ENCODE peak calls at places on chromosomes 5 and 9, in six cellular contexts. One of them, this sample, is unnamed.

GRCh38 chr9:135951889-135952663 is 9.1 kb downstream of the UBAC1 start:
- DNase-seq in upper lobe of right lung: no peak
- DNase-seq in AG10803: no peak
- DNase-seq in kidney: no peak
- DNase-seq in IMR-90: peak
- DNase-seq in heart right ventricle: no peak
- DNase-seq in this sample: no peak

GRCh38 chr5:135162661-135163265 is 128.7 kb upstream of the PITX1 start:
- DNase-seq in upper lobe of right lung: no peak
- DNase-seq in AG10803: no peak
- DNase-seq in heart right ventricle: no peak
- DNase-seq in IMR-90: peak
- DNase-seq in kidney: no peak
- DNase-seq in this sample: no peak

GRCh38 chr5:133298447-133298846 is 246.6 kb downstream of the HSPA4 start:
- DNase-seq in IMR-90: no peak
- DNase-seq in upper lobe of right lung: no peak
- DNase-seq in kidney: no peak
- DNase-seq in heart right ventricle: no peak
- DNase-seq in AG10803: no peak
- DNase-seq in this sample: no peak

GRCh38 chr5:104498281-104498680 is 935.7 kb upstream of the NUDT12 start:
- DNase-seq in kidney: no peak
- DNase-seq in IMR-90: peak
- DNase-seq in heart right ventricle: no peak
- DNase-seq in AG10803: no peak
- DNase-seq in upper lobe of right lung: no peak
- DNase-seq in this sample: no peak

GRCh38 chr9:135770771-135771170 is 68.8 kb downstream of the KCNT1 start:
- DNase-seq in kidney: no peak
- DNase-seq in AG10803: no peak
- DNase-seq in upper lobe of right lung: no peak
- DNase-seq in IMR-90: no peak
- DNase-seq in heart right ventricle: no peak
- DNase-seq in this sample: no peak

GRCh38 chr9:127903557-127904475 is 4.4 kb upstream of the ST6GALNAC6 start:
- DNase-seq in kidney: peak
- DNase-seq in IMR-90: no peak
- DNase-seq in heart right ventricle: peak
- DNase-seq in AG10803: no peak
- DNase-seq in upper lobe of right lung: peak
- DNase-seq in this sample: peak

GRCh38 chr5:176680226-176680563 is 32.9 kb downstream of the TSPAN17 start:
- DNase-seq in heart right ventricle: no peak
- DNase-seq in kidney: peak
- DNase-seq in AG10803: no peak
- DNase-seq in IMR-90: no peak
- DNase-seq in upper lobe of right lung: no peak
- DNase-seq in this sample: no peak

GRCh38 chr5:9479361-9479760 is 66.5 kb downstream of the SEMA5A start:
- DNase-seq in heart right ventricle: no peak
- DNase-seq in upper lobe of right lung: no peak
- DNase-seq in AG10803: peak
- DNase-seq in kidney: no peak
- DNase-seq in IMR-90: peak
- DNase-seq in this sample: no peak

GRCh38 chr5:15547440-15547839 is 47.5 kb downstream of the FBXL7 start:
- DNase-seq in kidney: no peak
- DNase-seq in AG10803: no peak
- DNase-seq in upper lobe of right lung: no peak
- DNase-seq in IMR-90: no peak
- DNase-seq in heart right ventricle: no peak
- DNase-seq in this sample: no peak

GRCh38 chr5:135307143-135307903 is 91.7 kb downstream of the MACROH2A1 start:
- DNase-seq in heart right ventricle: no peak
- DNase-seq in IMR-90: no peak
- DNase-seq in AG10803: no peak
- DNase-seq in kidney: no peak
- DNase-seq in upper lobe of right lung: no peak
- DNase-seq in this sample: no peak

GRCh38 chr5:157761690-157762611 is 18.4 kb downstream of the LSM11 start:
- DNase-seq in heart right ventricle: peak
- DNase-seq in kidney: no peak
- DNase-seq in AG10803: peak
- DNase-seq in IMR-90: peak
- DNase-seq in upper lobe of right lung: no peak
- DNase-seq in this sample: peak

GRCh38 chr9:79661926-79662552 is 90.3 kb downstream of the TLE4 start:
- DNase-seq in heart right ventricle: no peak
- DNase-seq in upper lobe of right lung: no peak
- DNase-seq in AG10803: no peak
- DNase-seq in kidney: no peak
- DNase-seq in IMR-90: no peak
- DNase-seq in this sample: no peak
- TF ChIP-seq CTCF in heart right ventricle: no peak
- TF ChIP-seq CTCF in upper lobe of right lung: no peak
- TF ChIP-seq CTCF in AG10803: no peak
- TF ChIP-seq CTCF in kidney: no peak
- TF ChIP-seq CTCF in IMR-90: no peak
- TF ChIP-seq CTCF in this sample: no peak

GRCh38 chr5:178641711-178642110 is 14.9 kb upstream of the CLK4 start:
- DNase-seq in AG10803: no peak
- DNase-seq in heart right ventricle: no peak
- DNase-seq in kidney: no peak
- DNase-seq in upper lobe of right lung: no peak
- DNase-seq in IMR-90: no peak
- DNase-seq in this sample: no peak

GRCh38 chr5:178640331-178641045 is 13.6 kb upstream of the CLK4 start:
- DNase-seq in upper lobe of right lung: no peak
- DNase-seq in kidney: no peak
- DNase-seq in AG10803: no peak
- DNase-seq in heart right ventricle: no peak
- DNase-seq in IMR-90: no peak
- DNase-seq in this sample: no peak

GRCh38 chr5:178637356-178638069 is 10.7 kb upstream of the CLK4 start:
- DNase-seq in upper lobe of right lung: no peak
- DNase-seq in IMR-90: no peak
- DNase-seq in kidney: no peak
- DNase-seq in heart right ventricle: no peak
- DNase-seq in AG10803: no peak
- DNase-seq in this sample: no peak

GRCh38 chr5:178644826-178645545 is 18.1 kb upstream of the CLK4 start:
- DNase-seq in kidney: no peak
- DNase-seq in heart right ventricle: no peak
- DNase-seq in IMR-90: no peak
- DNase-seq in AG10803: no peak
- DNase-seq in upper lobe of right lung: no peak
- DNase-seq in this sample: no peak

GRCh38 chr5:178642351-178642909 is 15.6 kb upstream of the CLK4 start:
- DNase-seq in AG10803: peak
- DNase-seq in IMR-90: peak
- DNase-seq in heart right ventricle: no peak
- DNase-seq in kidney: no peak
- DNase-seq in upper lobe of right lung: no peak
- DNase-seq in this sample: no peak
- H3K4me3 ChIP-seq in AG10803: no peak
- H3K4me3 ChIP-seq in IMR-90: no peak
- H3K4me3 ChIP-seq in heart right ventricle: no peak
- H3K4me3 ChIP-seq in kidney: no peak
- H3K4me3 ChIP-seq in upper lobe of right lung: no peak
- H3K4me3 ChIP-seq in this sample: no peak

DNA sequence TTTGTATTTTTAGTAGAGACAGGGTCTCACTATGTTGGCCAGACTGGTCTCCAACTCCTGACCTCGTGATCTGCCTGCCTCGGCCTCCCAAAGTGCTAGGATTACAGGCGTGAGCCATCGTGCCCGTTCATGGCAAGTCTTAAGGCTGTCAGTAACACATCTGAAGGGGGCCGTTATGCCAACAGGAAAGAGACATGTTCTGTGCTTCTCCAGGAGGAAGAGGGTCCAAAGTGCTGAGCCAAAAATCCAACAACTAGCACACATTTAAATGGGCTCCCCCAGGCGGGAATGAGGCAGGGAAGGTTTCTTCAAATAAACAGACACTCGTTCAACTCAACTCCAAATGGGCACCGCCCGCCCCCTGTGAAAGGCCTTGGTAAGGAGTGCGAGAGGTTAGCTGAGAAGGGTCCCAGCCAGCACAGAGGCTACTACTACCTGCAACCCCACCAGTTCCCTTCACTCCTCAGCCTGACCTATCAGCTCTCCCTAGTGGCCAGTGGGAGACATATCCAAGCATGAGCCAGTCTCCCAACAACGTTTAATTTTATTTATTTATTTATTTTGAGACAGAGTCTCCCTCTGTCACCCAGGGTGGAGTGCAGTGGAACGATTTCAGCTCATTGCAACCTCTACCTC is 84.1 kb upstream of the DMRT1 start:
- DNase-seq in upper lobe of right lung: no peak
- DNase-seq in heart right ventricle: peak
- DNase-seq in AG10803: peak
- DNase-seq in IMR-90: peak
- DNase-seq in kidney: no peak
- DNase-seq in this sample: no peak
- TF ChIP-seq CTCF in upper lobe of right lung: peak
- TF ChIP-seq CTCF in heart right ventricle: peak
- TF ChIP-seq CTCF in AG10803: peak
- TF ChIP-seq CTCF in IMR-90: peak
- TF ChIP-seq CTCF in kidney: peak
- TF ChIP-seq CTCF in this sample: peak

DNA sequence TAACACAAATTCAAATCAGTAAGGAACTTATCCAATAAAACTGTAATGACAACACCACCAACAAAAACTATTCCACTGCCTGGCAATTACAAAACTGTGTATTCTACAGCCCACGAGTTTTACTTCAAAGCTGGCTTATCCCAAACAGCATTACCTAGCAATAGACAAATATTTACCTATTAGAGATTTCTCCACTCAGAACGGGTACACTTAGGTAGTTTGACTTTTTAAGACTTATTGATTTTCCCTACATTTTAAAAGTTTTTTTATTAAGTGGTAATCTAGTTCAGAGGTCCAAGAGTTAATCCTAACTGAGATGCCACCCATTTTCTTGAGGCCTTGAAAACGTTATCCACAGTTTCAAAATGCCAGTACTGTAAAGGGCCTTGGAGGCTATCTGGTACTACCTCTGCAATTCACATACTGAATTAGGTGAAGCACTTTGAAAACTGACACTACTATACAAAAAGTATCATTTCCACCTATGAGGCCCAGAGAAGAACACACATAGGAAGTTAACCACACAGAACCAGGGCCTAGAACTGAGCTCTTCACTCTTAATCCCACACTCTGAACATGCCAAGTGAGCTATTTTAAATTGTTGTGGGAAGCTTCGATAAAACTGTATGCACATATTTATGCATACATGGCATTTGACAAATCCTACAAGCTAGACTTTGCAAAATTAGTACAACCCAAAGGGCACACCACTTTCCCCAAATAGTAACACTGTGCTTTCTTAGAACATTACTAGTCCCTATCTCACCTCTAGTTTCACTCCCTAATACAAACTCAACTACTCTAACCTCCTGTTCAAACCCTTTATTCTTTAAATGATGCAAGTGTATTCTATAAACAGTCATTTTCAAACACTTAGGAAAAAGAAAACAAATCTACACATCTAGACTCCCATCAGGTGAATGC is 2.1 kb downstream of the NADK2 start:
- DNase-seq in AG10803: no peak
- DNase-seq in heart right ventricle: no peak
- DNase-seq in kidney: no peak
- DNase-seq in upper lobe of right lung: no peak
- DNase-seq in IMR-90: no peak
- DNase-seq in this sample: no peak
- H3K4me3 ChIP-seq in AG10803: peak
- H3K4me3 ChIP-seq in heart right ventricle: peak
- H3K4me3 ChIP-seq in kidney: peak
- H3K4me3 ChIP-seq in upper lobe of right lung: peak
- H3K4me3 ChIP-seq in IMR-90: no peak
- H3K4me3 ChIP-seq in this sample: peak

DNA sequence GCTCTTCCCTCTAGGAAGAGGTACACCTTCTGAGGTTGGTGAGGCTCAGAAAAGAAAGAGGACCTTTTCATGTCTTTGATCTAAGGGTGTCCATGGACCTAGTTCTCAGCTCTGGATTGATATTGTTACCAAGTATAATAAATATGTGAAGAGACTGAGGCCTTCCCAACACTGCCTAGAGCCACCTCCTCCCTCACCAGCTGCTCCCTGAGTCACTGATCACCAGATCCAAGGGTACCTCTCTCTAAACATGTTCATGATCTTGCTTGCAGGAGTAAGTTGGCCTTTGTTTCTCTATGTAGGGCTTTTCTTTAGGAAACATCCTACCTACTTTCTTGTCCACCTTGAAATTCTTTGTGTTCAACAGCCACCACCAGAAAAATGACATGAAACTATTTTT is 218.7 kb upstream of the ADRA1B start:
- DNase-seq in AG10803: no peak
- DNase-seq in heart right ventricle: no peak
- DNase-seq in upper lobe of right lung: no peak
- DNase-seq in IMR-90: no peak
- DNase-seq in kidney: no peak
- DNase-seq in this sample: no peak
- TF ChIP-seq CTCF in AG10803: no peak
- TF ChIP-seq CTCF in heart right ventricle: no peak
- TF ChIP-seq CTCF in upper lobe of right lung: no peak
- TF ChIP-seq CTCF in IMR-90: no peak
- TF ChIP-seq CTCF in kidney: no peak
- TF ChIP-seq CTCF in this sample: no peak

GRCh38 chr5:171980729-171981128 is 25.7 kb downstream of the FBXW11 start:
- DNase-seq in IMR-90: no peak
- DNase-seq in heart right ventricle: no peak
- DNase-seq in kidney: no peak
- DNase-seq in upper lobe of right lung: no peak
- DNase-seq in AG10803: no peak
- DNase-seq in this sample: no peak

GRCh38 chr5:171975877-171976667 is 30.4 kb downstream of the FBXW11 start:
- DNase-seq in upper lobe of right lung: no peak
- DNase-seq in heart right ventricle: no peak
- DNase-seq in kidney: no peak
- DNase-seq in AG10803: no peak
- DNase-seq in IMR-90: no peak
- DNase-seq in this sample: no peak

GRCh38 chr5:171978016-171978415 is 28.4 kb downstream of the FBXW11 start:
- DNase-seq in AG10803: no peak
- DNase-seq in heart right ventricle: no peak
- DNase-seq in kidney: no peak
- DNase-seq in IMR-90: no peak
- DNase-seq in upper lobe of right lung: no peak
- DNase-seq in this sample: no peak

GRCh38 chr5:171979606-171980005 is 26.8 kb downstream of the FBXW11 start:
- DNase-seq in AG10803: no peak
- DNase-seq in IMR-90: no peak
- DNase-seq in kidney: no peak
- DNase-seq in upper lobe of right lung: no peak
- DNase-seq in heart right ventricle: no peak
- DNase-seq in this sample: no peak

DNA sequence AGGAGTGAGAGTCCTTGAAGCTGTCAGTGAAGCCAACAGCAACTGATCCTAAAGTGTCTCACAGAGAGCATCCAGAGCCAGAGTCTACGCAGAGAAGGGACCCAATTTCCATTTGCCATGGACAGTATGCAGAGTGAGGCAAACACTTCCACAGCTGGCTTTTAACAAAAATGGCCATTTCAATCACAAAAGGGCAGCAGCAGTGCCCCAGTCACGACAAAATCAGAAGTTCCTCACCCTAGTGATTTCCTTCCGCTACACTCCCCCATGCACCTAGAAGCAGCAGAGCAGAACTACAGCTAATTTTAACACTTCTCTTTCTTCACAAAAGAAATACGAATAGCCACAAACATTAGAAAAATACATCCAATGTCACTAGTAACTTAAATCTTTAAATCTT is 27.9 kb downstream of the FBXW11 start:
- DNase-seq in AG10803: no peak
- DNase-seq in heart right ventricle: no peak
- DNase-seq in upper lobe of right lung: no peak
- DNase-seq in kidney: no peak
- DNase-seq in IMR-90: no peak
- DNase-seq in this sample: no peak
- H3K4me3 ChIP-seq in AG10803: no peak
- H3K4me3 ChIP-seq in heart right ventricle: no peak
- H3K4me3 ChIP-seq in upper lobe of right lung: no peak
- H3K4me3 ChIP-seq in kidney: no peak
- H3K4me3 ChIP-seq in IMR-90: no peak
- H3K4me3 ChIP-seq in this sample: no peak